ENCODE peak calls at places on chromosomes 7 and 10, in five cellular contexts. A is SK-N-SH, Q is HepG2, P is K562, H is GM12878. I is an unnamed sample.
A peak's percentile ranks its signal among the peaks of the same experiment; 100 is the strongest.

GRCh38 chr10:17883621-17884020 is 68.1 kb upstream of the SLC39A12 start:
- DNase-seq in Q (no peak), H (no peak), A (no peak), P (no peak), I (no peak)

GRCh38 chr7:78261739-78262138 is 463.2 kb downstream of the PHTF2 start:
- DNase-seq in P (no peak), A (no peak), Q (no peak), H (no peak), I (no peak)

GRCh38 chr10:95496951-95497350 is 64.2 kb downstream of the SORBS1 start:
- DNase-seq in P (no peak), Q (no peak), H (no peak), A (no peak), I (no peak)

GRCh38 chr7:100745184-100745583 is 11.8 kb downstream of the ZAN start:
- DNase-seq in A (peak; percentile 82), H (no peak), P (peak; percentile 71), Q (no peak), I (no peak)

GRCh38 chr7:92836489-92837213 is at the start of gene CDK6:
- DNase-seq in A (peak; percentile 79), H (no peak), Q (peak; percentile 55), P (peak; percentile 89), I (peak; percentile 70)

GRCh38 chr7:80918406-80918805 is 445 bp downstream of the SEMA3C start:
- DNase-seq in P (no peak), Q (no peak), H (no peak), A (no peak), I (no peak)

GRCh38 chr10:60073781-60074656 is 167.7 kb upstream of the CCDC6 start:
- DNase-seq in A (no peak), H (peak; percentile 76), Q (no peak), P (peak; percentile 65), I (no peak)

GRCh38 chr7:150409300-150410030 is 30.3 kb downstream of the ZNF775 start:
- DNase-seq in Q (no peak), P (no peak), A (no peak), H (no peak), I (no peak)

GRCh38 chr10:79375321-79376077 is 28.2 kb downstream of the PPIF start:
- DNase-seq in A (no peak), P (no peak), Q (peak; percentile 45), H (no peak), I (no peak)

GRCh38 chr7:105811189-105811847 is 65.1 kb downstream of the ATXN7L1 start:
- DNase-seq in A (no peak), Q (peak; percentile 64), P (no peak), H (no peak), I (no peak)

GRCh38 chr10:12561307-12561706 is 212.0 kb downstream of the CAMK1D start:
- DNase-seq in H (no peak), P (no peak), Q (no peak), A (no peak), I (no peak)

GRCh38 chr10:7043051-7043653 is 367.7 kb downstream of the SFMBT2 start:
- DNase-seq in A (no peak), P (no peak), H (no peak), Q (no peak), I (no peak)

GRCh38 chr10:131049051-131049450 is 262.5 kb downstream of the TCERG1L start:
- DNase-seq in P (no peak), H (no peak), Q (no peak), A (no peak), I (no peak)

GRCh38 chr10:101961591-101962498 is 94.1 kb downstream of the ARMH3 start:
- DNase-seq in H (no peak), P (no peak), A (no peak), Q (no peak), I (no peak)

GRCh38 chr7:123502216-123502615 is 32.2 kb downstream of the IQUB start:
- DNase-seq in Q (no peak), P (no peak), A (no peak), H (no peak), I (no peak)

GRCh38 chr7:47970750-47971149 is 8.7 kb downstream of the HUS1 start:
- DNase-seq in H (no peak), A (no peak), Q (no peak), P (no peak), I (no peak)

DNA sequence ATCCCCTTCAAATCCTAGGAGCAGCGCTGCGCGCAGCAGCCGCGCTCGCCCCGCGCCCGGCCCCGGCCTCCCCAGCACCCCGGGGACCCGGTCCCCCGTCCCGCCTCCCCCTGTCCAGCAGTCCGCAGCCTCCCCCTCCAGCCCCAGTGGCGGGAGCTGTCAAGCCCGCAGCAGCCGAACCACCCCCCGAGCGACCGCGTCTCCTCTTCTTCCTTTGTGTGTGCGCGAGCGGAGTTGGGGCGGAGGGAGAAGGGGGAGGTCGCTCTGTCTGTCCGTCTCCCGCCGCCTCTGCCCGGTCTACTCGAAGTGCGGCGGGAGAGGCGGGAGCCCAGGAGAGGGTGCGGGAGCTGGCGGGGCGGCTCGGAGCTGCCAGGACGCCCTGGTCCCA is 375 bp upstream of the CHN2 start:
- DNase-seq in A (no peak), H (no peak), P (no peak), Q (no peak), I (no peak)
- TF ChIP-seq GABPA in A (no peak), H (no peak), P (no peak), Q (no peak), I (no peak)

GRCh38 chr10:63645195-63645594 is 124.0 kb downstream of the REEP3 start:
- DNase-seq in P (no peak), Q (no peak), H (no peak), A (no peak), I (no peak)

GRCh38 chr10:63642808-63643207 is 121.6 kb downstream of the REEP3 start:
- DNase-seq in P (no peak), H (no peak), A (no peak), Q (no peak), I (no peak)

GRCh38 chr10:63646491-63646890 is 125.3 kb downstream of the REEP3 start:
- DNase-seq in A (no peak), Q (no peak), P (no peak), H (no peak), I (no peak)

GRCh38 chr10:63641799-63642198 is 120.6 kb downstream of the REEP3 start:
- DNase-seq in P (no peak), A (no peak), H (no peak), Q (no peak), I (no peak)

GRCh38 chr10:63644398-63645142 is 123.4 kb downstream of the REEP3 start:
- DNase-seq in Q (no peak), A (no peak), H (no peak), P (no peak), I (no peak)
- H3K27ac ChIP-seq in Q (no peak overlapping the region), A (no peak overlapping the region), H (no peak overlapping the region), P (no peak overlapping the region), I (no peak overlapping the region)

DNA sequence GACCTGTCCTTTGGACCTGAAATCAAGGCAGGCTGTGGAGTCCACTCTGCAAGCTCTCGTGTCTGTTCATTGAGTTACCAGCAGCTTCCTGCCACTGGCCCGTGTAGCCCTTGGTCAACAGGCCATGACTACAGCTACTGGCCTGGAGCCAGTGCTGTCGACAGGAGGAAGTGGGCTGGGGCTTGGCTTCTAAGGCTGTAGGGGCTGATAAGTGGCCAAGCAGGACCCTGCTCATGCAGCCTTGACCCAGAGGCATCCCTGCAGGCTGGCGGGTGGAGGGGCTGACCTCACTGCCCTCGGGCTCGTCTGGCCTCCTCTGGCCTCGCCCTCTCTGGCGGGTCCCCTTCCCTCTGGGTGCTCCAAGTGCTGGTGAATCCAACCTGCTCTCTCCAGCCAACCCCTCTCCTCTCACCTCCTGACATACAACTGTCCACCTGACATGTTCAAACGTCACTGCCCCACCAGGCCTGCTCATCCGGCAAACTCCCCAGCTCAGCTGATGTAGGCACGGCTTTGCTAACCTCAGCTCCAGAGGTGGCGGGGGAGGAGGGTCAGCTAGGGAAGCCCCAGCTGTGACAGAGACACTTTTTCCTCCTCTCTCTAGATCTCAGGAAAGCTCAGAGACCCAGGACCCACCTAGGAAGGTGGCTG is 188.6 kb upstream of the LYZL2 start:
- DNase-seq in A (peak; percentile 42), H (no peak), P (peak; percentile 16), Q (no peak), I (peak; percentile 23)
- TF ChIP-seq REST in A (no peak), H (no peak), P (no peak), Q (no peak), I (no peak)

GRCh38 chr10:22320591-22321155 is at the start of gene BMI1:
- DNase-seq in P (peak; percentile 84), Q (peak; percentile 63), H (no peak), A (peak; percentile 95), I (peak; percentile 45)
- TF ChIP-seq GABPA in P (no peak), Q (no peak), H (no peak), A (no peak), I (no peak)